ENCODE peak calls at places on chromosomes 13 and 19, in nine cellular contexts. I is tibial nerve; B is smooth muscle cell of the brain vasculature; C is cardiac fibroblast; D is AG10803; E is CD8-positive, alpha-beta T cell; T is AG09309; X is ascending aorta; Z is retina. L is an unnamed sample.

GRCh38 chr13:28478127-28478526 is 16.8 kb downstream of the FLT1 start:
- DNase-seq in T (no peak), Z (no peak), E (no peak), X (no peak), I (no peak), C (peak), B (no peak), D (peak), L (peak)

GRCh38 chr13:86864376-86864775 is 806.8 kb upstream of the SLITRK5 start:
- DNase-seq in E (no peak), B (no peak), T (no peak), Z (no peak), D (no peak), C (no peak), X (no peak), I (no peak), L (no peak)

GRCh38 chr19:56170261-56170660 is 5.5 kb upstream of the GALP start:
- DNase-seq in D (no peak), I (no peak), E (no peak), T (peak), X (no peak), Z (no peak), B (no peak), C (peak), L (no peak)

GRCh38 chr13:51829236-51829899 is 15.6 kb downstream of the TMEM272 start:
- DNase-seq in Z (no peak), C (no peak), X (no peak), E (no peak), I (no peak), B (no peak), T (no peak), D (no peak), L (no peak)

GRCh38 chr13:97353927-97354326 is 80.0 kb upstream of the RAP2A start:
- DNase-seq in I (no peak), D (peak), Z (no peak), B (no peak), C (peak), E (no peak), T (no peak), X (no peak), L (peak)

GRCh38 chr13:25354377-25354776 is 17.4 kb upstream of the ATP8A2 start:
- DNase-seq in I (no peak), C (no peak), Z (no peak), D (no peak), X (no peak), B (no peak), T (no peak), E (no peak), L (no peak)

GRCh38 chr19:46404884-46405658 is 8.3 kb downstream of the CCDC8 start:
- DNase-seq in Z (peak), X (no peak), C (no peak), I (no peak), T (no peak), E (no peak), B (no peak), D (no peak), L (no peak)

GRCh38 chr13:80334582-80335260 is 6.2 kb downstream of the SPRY2 start:
- DNase-seq in Z (no peak), I (no peak), C (peak), D (no peak), X (no peak), B (no peak), T (no peak), E (no peak), L (no peak)

GRCh38 chr13:114313061-114313860 is 1.0 kb upstream of the CHAMP1 start:
- DNase-seq in Z (no peak), I (no peak), E (no peak), X (no peak), D (no peak), T (no peak), C (peak), B (no peak), L (no peak)

GRCh38 chr19:19304186-19304975 is 15.9 kb downstream of the SUGP1 start:
- DNase-seq in T (no peak), E (no peak), C (no peak), B (no peak), Z (no peak), I (no peak), X (no peak), D (no peak), L (no peak)

GRCh38 chr13:41780736-41781708 is 179.9 kb downstream of the VWA8 start:
- DNase-seq in I (no peak), B (no peak), C (peak), T (peak), E (no peak), X (no peak), D (peak), Z (no peak), L (peak)

GRCh38 chr19:12987781-12988180 is 7.5 kb upstream of the NFIX start:
- DNase-seq in T (no peak), C (no peak), X (no peak), I (no peak), E (no peak), D (no peak), Z (no peak), B (no peak), L (no peak)

GRCh38 chr13:99426426-99426825 is 74.8 kb upstream of the TM9SF2 start:
- DNase-seq in E (no peak), I (no peak), X (no peak), D (no peak), T (no peak), Z (no peak), B (no peak), C (no peak), L (no peak)

GRCh38 chr13:46905249-46905648 is 8.4 kb upstream of the HTR2A start:
- DNase-seq in Z (no peak), B (no peak), I (no peak), X (no peak), E (no peak), T (no peak), D (peak), C (peak), L (no peak)

GRCh38 chr19:39409207-39409885 is 2.7 kb downstream of the ZFP36 start:
- DNase-seq in I (peak), Z (no peak), T (no peak), X (peak), B (no peak), C (peak), E (peak), D (peak), L (no peak)

GRCh38 chr13:26713341-26713740 is 47.2 kb downstream of the GPR12 start:
- DNase-seq in Z (no peak), B (no peak), D (no peak), C (no peak), E (no peak), I (no peak), X (no peak), T (no peak), L (no peak)